ENCODE peak calls at places on chromosomes 1 and 21, in six cellular contexts. W, A, R, X, E and T are unnamed samples.

GRCh38 chr1:24501371-24502167 is 1.1 kb upstream of the RCAN3 start:
- DNase-seq in W (no peak), A (no peak), R (no peak), X (no peak), E (peak; percentile 44), T (peak; percentile 86)

GRCh38 chr1:89943846-89944781 is 50.8 kb upstream of the ZNF326 start:
- DNase-seq in W (peak; percentile 31), A (no peak), R (no peak), X (no peak), E (no peak), T (no peak)

GRCh38 chr1:32753532-32754281 is 51.1 kb upstream of the SYNC start:
- DNase-seq in W (peak; percentile 48), A (no peak), R (peak; percentile 80), X (peak; percentile 59), E (no peak), T (no peak)

GRCh38 chr1:47415728-47416318 is at the start of gene FOXE3:
- DNase-seq in W (no peak), A (no peak), R (no peak), X (no peak), E (no peak), T (no peak)

GRCh38 chr1:3066250-3066711 is 2.7 kb upstream of the PRDM16 start:
- DNase-seq in W (no peak), A (no peak), R (peak; percentile 58), X (no peak), E (peak; percentile 32), T (peak; percentile 74)

GRCh38 chr1:67683736-67684525 is 1.1 kb upstream of the GADD45A start:
- DNase-seq in W (peak; percentile 79), A (no peak), R (no peak), X (no peak), E (no peak), T (no peak)

GRCh38 chr1:155976062-155976912 is 2.1 kb downstream of the ARHGEF2 start:
- DNase-seq in W (peak; percentile 75), A (no peak), R (peak; percentile 89), X (no peak), E (peak; percentile 38), T (peak; percentile 68)

GRCh38 chr1:116559304-116559761 is 11.5 kb downstream of the CD58 start:
- DNase-seq in W (no peak), A (no peak), R (no peak), X (no peak), E (no peak), T (no peak)

GRCh38 chr1:43238104-43238503 is 31.7 kb upstream of the TMEM125 start:
- DNase-seq in W (peak; percentile 64), A (peak; percentile 54), R (no peak), X (peak; percentile 36), E (peak; percentile 58), T (peak; percentile 46)

GRCh38 chr1:35190784-35191183 is 2.2 kb downstream of the SFPQ start:
- DNase-seq in W (no peak), A (no peak), R (no peak), X (no peak), E (no peak), T (no peak)

GRCh38 chr1:48823161-48823560 is 46.5 kb upstream of the BEND5 start:
- DNase-seq in W (no peak), A (no peak), R (no peak), X (no peak), E (no peak), T (no peak)

GRCh38 chr1:157252473-157252872 is 114.3 kb upstream of the ETV3 start:
- DNase-seq in W (no peak), A (no peak), R (no peak), X (no peak), E (no peak), T (no peak)

GRCh38 chr1:27366113-27366410 is 699 bp downstream of the MAP3K6 start:
- DNase-seq in W (peak; percentile 49), A (peak; percentile 51), R (peak; percentile 94), X (no peak), E (peak; percentile 78), T (peak; percentile 87)

GRCh38 chr1:27364696-27365371 is 1.9 kb downstream of the MAP3K6 start:
- DNase-seq in W (no peak), A (no peak), R (no peak), X (no peak), E (no peak), T (no peak)

GRCh38 chr1:27367160-27367650 is 444 bp upstream of the MAP3K6 start:
- DNase-seq in W (no peak), A (no peak), R (no peak), X (no peak), E (no peak), T (no peak)

GRCh38 chr1:27365372-27366112 is 1.2 kb downstream of the MAP3K6 start:
- DNase-seq in W (peak; percentile 85), A (peak; percentile 73), R (peak; percentile 97), X (no peak), E (peak; percentile 87), T (peak; percentile 89)

GRCh38 chr1:27366411-27367159 is at the start of gene MAP3K6:
- DNase-seq in W (peak; percentile 59), A (peak; percentile 43), R (peak; percentile 96), X (no peak), E (peak; percentile 82), T (peak; percentile 98)
- TF ChIP-seq CTCF in W (peak; percentile 67), A (no peak), R (peak; percentile 28), X (no peak), E (peak; percentile 72), T (no peak)

DNA sequence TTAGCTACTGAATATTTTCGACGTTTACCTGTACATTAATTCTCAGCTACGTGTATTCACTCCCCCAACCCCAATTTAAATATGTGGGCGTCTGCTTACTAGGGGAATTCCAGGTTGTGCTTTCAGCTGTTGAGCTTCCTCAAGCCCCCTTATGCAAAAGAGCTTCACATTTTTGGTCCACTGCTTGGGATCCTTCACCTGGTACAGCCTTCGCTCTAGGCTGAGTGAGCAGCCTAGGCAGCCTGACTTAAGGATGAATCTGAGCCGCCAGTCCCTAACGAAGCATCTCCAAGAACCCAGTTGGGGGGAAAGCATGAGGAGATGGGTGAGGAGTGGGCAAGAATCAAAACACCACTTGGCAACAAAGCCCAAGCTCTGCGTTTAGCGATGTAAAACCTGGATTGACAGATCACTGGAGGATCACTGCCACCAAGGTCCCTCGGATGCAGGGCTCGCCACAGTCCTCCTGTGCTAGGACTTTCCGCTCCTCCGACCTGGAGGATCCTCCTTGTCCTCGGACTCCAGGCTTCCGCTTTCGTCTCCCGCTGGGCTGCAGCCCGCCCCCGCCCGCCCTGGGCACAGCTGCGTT is 637 bp downstream of the BCL10 start:
- DNase-seq in W (peak; percentile 18), A (peak; percentile 33), R (no peak), X (no peak), E (no peak), T (no peak)
- TF ChIP-seq POLR2A in W (no peak), A (no peak), R (no peak), X (no peak), E (no peak), T (no peak)

DNA sequence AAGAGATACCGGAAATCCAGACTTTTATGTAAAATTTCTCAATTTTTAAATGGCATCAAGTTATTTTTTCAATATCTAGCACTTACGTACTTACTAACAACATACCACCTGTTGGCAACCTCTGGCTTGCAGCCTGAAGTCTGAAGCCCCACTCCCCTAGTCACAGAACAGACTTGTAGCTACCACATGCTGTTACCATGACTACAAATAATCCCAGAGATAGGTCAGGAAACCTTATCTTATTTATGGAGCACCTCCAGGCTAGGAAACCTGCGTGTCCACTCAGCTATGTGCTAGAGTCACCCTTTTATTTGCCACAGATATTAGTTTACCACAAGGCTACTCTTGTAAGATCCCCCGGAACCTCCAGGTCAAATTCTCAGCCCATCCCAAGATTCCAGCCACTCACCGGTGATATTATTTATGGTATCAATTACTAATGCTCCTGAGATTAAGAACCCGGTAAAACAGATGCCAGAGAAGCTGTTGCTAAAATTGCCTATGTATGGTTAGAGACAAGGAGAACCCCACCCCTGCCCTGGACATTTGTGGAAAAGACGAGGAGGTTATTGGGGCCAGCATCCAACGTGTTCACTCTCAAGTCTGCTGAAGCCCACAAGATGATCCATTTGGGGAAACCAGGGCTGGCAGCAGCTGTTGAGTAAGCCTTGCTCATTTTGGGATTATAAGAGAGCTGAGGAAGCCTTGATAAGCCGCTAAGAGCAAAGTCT is 116.5 kb downstream of the TBX15 start:
- DNase-seq in W (no peak), A (no peak), R (no peak), X (no peak), E (no peak), T (no peak)
- H3K4me3 ChIP-seq in W (no peak overlapping the region), A (no peak overlapping the region), R (no peak overlapping the region), X (no peak overlapping the region), E (no peak overlapping the region), T (no peak overlapping the region)

DNA sequence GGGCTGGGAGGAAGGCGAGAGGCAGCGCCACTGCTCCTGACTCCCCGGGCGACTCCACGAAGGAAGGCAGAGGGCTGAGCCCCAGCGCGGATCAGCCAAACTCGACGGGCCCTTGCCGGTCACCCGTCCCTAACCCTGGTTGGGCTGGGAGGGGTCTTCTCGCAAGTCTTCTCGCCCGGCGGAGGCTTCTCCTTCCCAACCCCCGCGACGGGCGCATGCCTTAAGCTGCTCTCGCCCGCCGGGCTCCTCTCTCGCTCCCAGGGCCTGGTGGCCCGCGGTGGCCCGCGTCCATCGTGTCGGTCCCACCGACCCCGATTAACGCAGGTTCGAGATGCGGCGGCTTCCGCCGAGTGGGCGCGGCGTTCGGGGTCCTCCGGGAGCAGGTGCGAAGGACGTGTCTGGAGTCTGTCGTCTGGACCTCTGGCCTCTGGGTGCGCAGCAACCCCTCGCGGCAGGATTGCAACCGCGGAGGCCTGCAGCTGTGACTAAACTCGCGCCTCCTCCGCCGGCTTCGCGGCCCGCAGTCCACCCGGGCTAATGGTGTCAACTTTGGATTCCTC is 29.0 kb upstream of the PPM1J start:
- DNase-seq in W (peak; percentile 50), A (no peak), R (no peak), X (no peak), E (no peak), T (no peak)
- TF ChIP-seq CTCF in W (peak; percentile 59), A (no peak), R (peak; percentile 49), X (peak; percentile 51), E (no peak), T (no peak)

DNA sequence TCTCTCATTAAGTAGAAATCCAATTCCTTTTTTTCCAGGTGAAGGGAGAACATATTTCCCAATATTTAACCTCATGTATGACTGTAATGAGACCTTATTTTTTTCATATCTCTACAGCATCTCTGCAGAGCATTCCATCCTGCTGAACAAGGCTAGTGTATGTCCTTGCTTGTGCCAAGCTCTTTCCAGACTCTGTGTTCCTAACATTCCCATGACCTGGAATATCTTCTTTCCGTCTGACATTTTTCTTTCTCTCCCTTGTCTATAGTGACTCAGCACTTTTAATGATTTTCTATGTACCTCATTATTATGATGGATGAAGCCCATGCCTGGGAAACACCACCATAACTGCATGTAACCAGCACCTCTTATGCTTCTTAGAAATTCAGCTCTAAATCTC is 278.3 kb upstream of the NRIP1 start:
- DNase-seq in W (no peak), A (no peak), R (no peak), X (no peak), E (peak; percentile 9), T (no peak)
- TF ChIP-seq POLR2A in W (no peak), A (no peak), R (no peak), X (no peak), E (no peak), T (no peak)

DNA sequence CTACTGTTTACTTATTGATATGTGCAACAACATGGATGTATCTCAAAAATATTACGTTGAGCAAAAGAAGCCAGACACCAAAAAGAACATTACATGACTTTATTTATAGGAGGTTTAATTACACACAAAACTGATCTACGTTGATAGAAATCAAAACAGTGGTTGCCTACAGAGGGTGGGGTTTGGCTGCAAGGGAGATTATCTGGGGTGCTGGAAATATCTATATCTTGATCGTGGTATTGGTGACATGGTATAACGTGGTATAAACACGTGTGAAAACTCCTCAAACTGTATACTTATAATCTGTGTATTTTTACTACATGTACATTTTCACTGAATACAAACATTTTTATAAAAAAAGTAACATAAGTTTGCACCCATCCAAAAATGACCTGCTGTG is 38.9 kb downstream of the S1PR1 start:
- DNase-seq in W (no peak), A (no peak), R (no peak), X (no peak), E (no peak), T (no peak)
- H3K4me3 ChIP-seq in W (no peak overlapping the region), A (no peak overlapping the region), R (no peak overlapping the region), X (no peak overlapping the region), E (no peak overlapping the region), T (no peak overlapping the region)